ENCODE peak calls at places on chromosomes 12 and 14, in seven cellular contexts. One of them, this sample, is unnamed.

GRCh38 chr14:100861188-100861936 is 35.4 kb downstream of the MEG3 start:
- DNase-seq in A549: no peak
- DNase-seq in heart left ventricle: peak; percentile 7
- DNase-seq in GM12878: no peak
- DNase-seq in spleen: peak; percentile 50
- DNase-seq in upper lobe of left lung: peak; percentile 48
- DNase-seq in Peyer's patch: no peak
- DNase-seq in this sample: no peak

GRCh38 chr14:68131907-68132306 is 312.3 kb downstream of the RAD51B start:
- DNase-seq in spleen: no peak
- DNase-seq in heart left ventricle: no peak
- DNase-seq in A549: no peak
- DNase-seq in GM12878: no peak
- DNase-seq in upper lobe of left lung: no peak
- DNase-seq in Peyer's patch: no peak
- DNase-seq in this sample: no peak

GRCh38 chr12:10365716-10366433 is 24.0 kb downstream of the KLRK1 start:
- DNase-seq in heart left ventricle: no peak
- DNase-seq in upper lobe of left lung: no peak
- DNase-seq in Peyer's patch: no peak
- DNase-seq in spleen: no peak
- DNase-seq in GM12878: no peak
- DNase-seq in A549: no peak
- DNase-seq in this sample: no peak

GRCh38 chr14:49314756-49315155 is 271.4 kb downstream of the RPS29 start:
- DNase-seq in spleen: no peak
- DNase-seq in upper lobe of left lung: no peak
- DNase-seq in A549: no peak
- DNase-seq in Peyer's patch: no peak
- DNase-seq in GM12878: no peak
- DNase-seq in heart left ventricle: no peak
- DNase-seq in this sample: no peak

GRCh38 chr12:111048991-111049390 is 128.6 kb upstream of the MYL2 start:
- DNase-seq in A549: no peak
- DNase-seq in spleen: no peak
- DNase-seq in Peyer's patch: no peak
- DNase-seq in upper lobe of left lung: no peak
- DNase-seq in heart left ventricle: no peak
- DNase-seq in GM12878: no peak
- DNase-seq in this sample: no peak

GRCh38 chr14:103527408-103528157 is 1.4 kb upstream of the TRMT61A start:
- DNase-seq in A549: no peak
- DNase-seq in heart left ventricle: no peak
- DNase-seq in GM12878: peak; percentile 67
- DNase-seq in upper lobe of left lung: peak; percentile 42
- DNase-seq in spleen: no peak
- DNase-seq in Peyer's patch: peak; percentile 69
- DNase-seq in this sample: no peak

GRCh38 chr12:29187756-29188155 is 38.7 kb downstream of the FAR2 start:
- DNase-seq in A549: no peak
- DNase-seq in Peyer's patch: no peak
- DNase-seq in GM12878: no peak
- DNase-seq in heart left ventricle: no peak
- DNase-seq in upper lobe of left lung: no peak
- DNase-seq in spleen: no peak
- DNase-seq in this sample: no peak

GRCh38 chr12:115035536-115036107 is 351.6 kb upstream of the TBX3 start:
- DNase-seq in spleen: no peak
- DNase-seq in heart left ventricle: no peak
- DNase-seq in upper lobe of left lung: no peak
- DNase-seq in A549: no peak
- DNase-seq in GM12878: no peak
- DNase-seq in Peyer's patch: no peak
- DNase-seq in this sample: no peak

GRCh38 chr14:34649344-34649743 is 19.4 kb upstream of the SNX6 start:
- DNase-seq in Peyer's patch: no peak
- DNase-seq in upper lobe of left lung: no peak
- DNase-seq in spleen: no peak
- DNase-seq in A549: peak; percentile 25
- DNase-seq in GM12878: no peak
- DNase-seq in heart left ventricle: no peak
- DNase-seq in this sample: no peak

GRCh38 chr12:48997719-48998496 is 1.3 kb downstream of the DDN start:
- DNase-seq in Peyer's patch: peak; percentile 66
- DNase-seq in upper lobe of left lung: peak; percentile 91
- DNase-seq in heart left ventricle: peak; percentile 31
- DNase-seq in A549: peak; percentile 55
- DNase-seq in GM12878: no peak
- DNase-seq in spleen: peak; percentile 84
- DNase-seq in this sample: no peak

GRCh38 chr14:89141862-89142261 is 275.2 kb downstream of the FOXN3 start:
- DNase-seq in GM12878: no peak
- DNase-seq in Peyer's patch: no peak
- DNase-seq in spleen: no peak
- DNase-seq in upper lobe of left lung: no peak
- DNase-seq in heart left ventricle: no peak
- DNase-seq in A549: no peak
- DNase-seq in this sample: no peak

GRCh38 chr14:55221186-55221585 is 29.8 kb upstream of the DLGAP5 start:
- DNase-seq in spleen: no peak
- DNase-seq in upper lobe of left lung: no peak
- DNase-seq in heart left ventricle: no peak
- DNase-seq in Peyer's patch: no peak
- DNase-seq in A549: no peak
- DNase-seq in GM12878: no peak
- DNase-seq in this sample: no peak

GRCh38 chr12:90043264-90043663 is 334.6 kb upstream of the ATP2B1 start:
- DNase-seq in upper lobe of left lung: no peak
- DNase-seq in spleen: no peak
- DNase-seq in A549: no peak
- DNase-seq in Peyer's patch: no peak
- DNase-seq in GM12878: no peak
- DNase-seq in heart left ventricle: no peak
- DNase-seq in this sample: no peak

GRCh38 chr12:124736115-124737039 is 127.3 kb downstream of the SCARB1 start:
- DNase-seq in upper lobe of left lung: no peak
- DNase-seq in GM12878: no peak
- DNase-seq in heart left ventricle: no peak
- DNase-seq in Peyer's patch: no peak
- DNase-seq in spleen: no peak
- DNase-seq in A549: no peak
- DNase-seq in this sample: no peak

GRCh38 chr12:132154941-132155770 is 10.9 kb downstream of the NOC4L start:
- DNase-seq in A549: peak; percentile 36
- DNase-seq in heart left ventricle: no peak
- DNase-seq in spleen: peak; percentile 76
- DNase-seq in upper lobe of left lung: peak; percentile 77
- DNase-seq in Peyer's patch: no peak
- DNase-seq in GM12878: no peak
- DNase-seq in this sample: no peak

GRCh38 chr12:646303-647038 is 16.8 kb downstream of the NINJ2 start:
- DNase-seq in GM12878: no peak
- DNase-seq in upper lobe of left lung: no peak
- DNase-seq in heart left ventricle: peak; percentile 85
- DNase-seq in A549: peak; percentile 58
- DNase-seq in Peyer's patch: no peak
- DNase-seq in spleen: no peak
- DNase-seq in this sample: peak; percentile 93

GRCh38 chr14:60622920-60623263 is 26.4 kb downstream of the SIX1 start:
- DNase-seq in A549: no peak
- DNase-seq in Peyer's patch: no peak
- DNase-seq in upper lobe of left lung: no peak
- DNase-seq in GM12878: no peak
- DNase-seq in spleen: no peak
- DNase-seq in heart left ventricle: no peak
- DNase-seq in this sample: no peak

GRCh38 chr12:94849411-94849976 is 154.0 kb downstream of the NDUFA12 start:
- DNase-seq in A549: no peak
- DNase-seq in heart left ventricle: no peak
- DNase-seq in upper lobe of left lung: no peak
- DNase-seq in Peyer's patch: no peak
- DNase-seq in GM12878: no peak
- DNase-seq in spleen: no peak
- DNase-seq in this sample: no peak

GRCh38 chr12:26124491-26125450 is at the start of gene BHLHE41:
- DNase-seq in heart left ventricle: peak; percentile 78
- DNase-seq in upper lobe of left lung: peak; percentile 93
- DNase-seq in spleen: peak; percentile 91
- DNase-seq in Peyer's patch: peak; percentile 85
- DNase-seq in GM12878: no peak
- DNase-seq in A549: no peak
- DNase-seq in this sample: peak; percentile 61

GRCh38 chr12:26121841-26122680 is 2.8 kb downstream of the BHLHE41 start:
- DNase-seq in spleen: peak; percentile 88
- DNase-seq in heart left ventricle: peak; percentile 51
- DNase-seq in Peyer's patch: peak; percentile 44
- DNase-seq in GM12878: no peak
- DNase-seq in upper lobe of left lung: peak; percentile 92
- DNase-seq in A549: no peak
- DNase-seq in this sample: peak; percentile 41

GRCh38 chr12:26123482-26123980 is 1.3 kb downstream of the BHLHE41 start:
- DNase-seq in GM12878: no peak
- DNase-seq in heart left ventricle: no peak
- DNase-seq in spleen: no peak
- DNase-seq in Peyer's patch: no peak
- DNase-seq in A549: no peak
- DNase-seq in upper lobe of left lung: no peak
- DNase-seq in this sample: no peak

GRCh38 chr12:26121323-26121740 is 3.5 kb downstream of the BHLHE41 start:
- DNase-seq in heart left ventricle: no peak
- DNase-seq in upper lobe of left lung: no peak
- DNase-seq in spleen: no peak
- DNase-seq in A549: no peak
- DNase-seq in GM12878: no peak
- DNase-seq in Peyer's patch: no peak
- DNase-seq in this sample: no peak

GRCh38 chr12:26122681-26123481 is 2.0 kb downstream of the BHLHE41 start:
- DNase-seq in upper lobe of left lung: peak; percentile 91
- DNase-seq in GM12878: no peak
- DNase-seq in A549: peak; percentile 70
- DNase-seq in spleen: peak; percentile 86
- DNase-seq in heart left ventricle: peak; percentile 56
- DNase-seq in Peyer's patch: peak; percentile 77
- DNase-seq in this sample: peak; percentile 51
- TF ChIP-seq POLR2A in upper lobe of left lung: no peak
- TF ChIP-seq POLR2A in GM12878: no peak
- TF ChIP-seq POLR2A in A549: no peak
- TF ChIP-seq POLR2A in spleen: peak; percentile 26
- TF ChIP-seq POLR2A in heart left ventricle: no peak
- TF ChIP-seq POLR2A in Peyer's patch: no peak
- TF ChIP-seq POLR2A in this sample: no peak

GRCh38 chr12:51591020-51591901 is at the start of gene SCN8A:
- DNase-seq in Peyer's patch: peak; percentile 32
- DNase-seq in A549: peak; percentile 61
- DNase-seq in GM12878: no peak
- DNase-seq in spleen: peak; percentile 77
- DNase-seq in upper lobe of left lung: peak; percentile 90
- DNase-seq in heart left ventricle: no peak
- DNase-seq in this sample: peak; percentile 51
- H3K4me3 ChIP-seq in Peyer's patch: peak within 1 kb of the TSS; percentile 48
- H3K4me3 ChIP-seq in A549: peak within 1 kb of the TSS; percentile 70
- H3K4me3 ChIP-seq in GM12878: peak within 1 kb of the TSS; percentile 60
- H3K4me3 ChIP-seq in spleen: peak within 1 kb of the TSS; percentile 68
- H3K4me3 ChIP-seq in upper lobe of left lung: peak within 1 kb of the TSS; percentile 58
- H3K4me3 ChIP-seq in heart left ventricle: peak within 1 kb of the TSS; percentile 51
- H3K4me3 ChIP-seq in this sample: peak within 1 kb of the TSS; percentile 56

GRCh38 chr12:34406228-34406995 is 384.1 kb downstream of the ALG10 start:
- DNase-seq in upper lobe of left lung: peak; percentile 17
- DNase-seq in heart left ventricle: peak; percentile 10
- DNase-seq in spleen: peak; percentile 54
- DNase-seq in Peyer's patch: no peak
- DNase-seq in GM12878: no peak
- DNase-seq in A549: no peak
- DNase-seq in this sample: peak; percentile 21

GRCh38 chr12:34404377-34405285 is 382.3 kb downstream of the ALG10 start:
- DNase-seq in upper lobe of left lung: peak; percentile 5
- DNase-seq in Peyer's patch: peak; percentile 9
- DNase-seq in A549: no peak
- DNase-seq in heart left ventricle: peak; percentile 7
- DNase-seq in spleen: peak; percentile 43
- DNase-seq in GM12878: no peak
- DNase-seq in this sample: peak; percentile 41

GRCh38 chr12:34406996-34407300 is 384.7 kb downstream of the ALG10 start:
- DNase-seq in GM12878: no peak
- DNase-seq in upper lobe of left lung: peak; percentile 12
- DNase-seq in heart left ventricle: peak; percentile 1
- DNase-seq in spleen: no peak
- DNase-seq in Peyer's patch: peak; percentile 3
- DNase-seq in A549: no peak
- DNase-seq in this sample: peak; percentile 7

GRCh38 chr12:34403706-34404376 is 381.5 kb downstream of the ALG10 start:
- DNase-seq in upper lobe of left lung: peak; percentile 36
- DNase-seq in heart left ventricle: peak; percentile 21
- DNase-seq in Peyer's patch: peak; percentile 3
- DNase-seq in A549: no peak
- DNase-seq in spleen: peak; percentile 51
- DNase-seq in GM12878: no peak
- DNase-seq in this sample: peak; percentile 24

DNA sequence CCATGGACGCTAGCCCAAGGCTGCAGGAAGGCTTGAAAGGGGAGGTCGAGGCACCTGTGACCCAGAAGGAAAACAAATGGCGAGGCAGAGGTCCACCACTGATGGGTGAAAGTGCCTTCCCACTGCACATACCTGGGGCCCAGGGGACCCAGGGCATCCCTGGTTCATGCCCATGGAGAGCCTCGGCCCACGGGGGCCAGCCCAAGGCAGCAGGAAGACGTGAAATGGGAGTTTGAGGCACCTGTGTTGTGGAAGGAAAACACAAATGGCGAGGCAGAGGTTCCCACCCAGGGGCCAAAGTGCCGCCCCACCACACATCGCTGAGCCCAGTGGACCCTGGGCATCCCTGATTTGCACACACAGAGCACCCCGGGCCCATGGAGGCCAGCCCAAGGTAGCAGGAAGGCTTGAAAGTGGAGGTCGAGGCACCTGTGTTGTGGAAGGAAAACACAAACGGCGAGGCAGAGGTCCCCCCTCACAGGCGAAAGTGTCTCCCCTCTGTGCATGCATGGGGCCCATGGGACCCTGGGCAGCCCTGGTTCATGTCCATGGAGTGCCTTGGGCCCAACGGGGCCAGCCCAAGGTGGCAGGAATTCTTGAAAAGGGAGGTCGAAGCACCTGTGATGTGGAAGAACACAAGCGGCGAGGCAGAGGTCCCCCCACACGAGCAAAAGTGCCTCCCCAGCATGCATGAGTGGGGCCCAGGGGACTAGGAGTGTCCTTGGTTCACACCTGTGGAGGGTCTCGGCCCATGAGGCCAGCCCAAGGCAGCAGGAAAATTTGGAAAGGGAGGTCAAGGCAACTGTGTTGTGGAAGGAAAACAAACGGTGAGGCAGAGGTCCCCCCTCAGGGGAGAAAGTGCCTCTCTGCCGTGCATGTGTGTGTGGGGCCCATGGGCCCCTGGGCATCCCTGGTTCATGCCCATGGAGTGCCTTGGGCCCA is 383.3 kb downstream of the ALG10 start:
- DNase-seq in A549: no peak
- DNase-seq in spleen: peak; percentile 54
- DNase-seq in Peyer's patch: peak; percentile 5
- DNase-seq in heart left ventricle: peak; percentile 17
- DNase-seq in upper lobe of left lung: peak; percentile 67
- DNase-seq in GM12878: no peak
- DNase-seq in this sample: peak; percentile 7
- H3K9me3 ChIP-seq in A549: peaks cover 12% of the 10 kb centered on the region
- H3K9me3 ChIP-seq in spleen: peaks cover 100% of the 10 kb centered on the region
- H3K9me3 ChIP-seq in Peyer's patch: peaks cover 31% of the 10 kb centered on the region
- H3K9me3 ChIP-seq in heart left ventricle: peaks cover 53% of the 10 kb centered on the region
- H3K9me3 ChIP-seq in upper lobe of left lung: peaks cover 12% of the 10 kb centered on the region
- H3K9me3 ChIP-seq in GM12878: no peaks in the 10 kb centered on the region
- H3K9me3 ChIP-seq in this sample: no peaks in the 10 kb centered on the region

GRCh38 chr14:21525995-21526671 is at the start of gene SALL2:
- DNase-seq in upper lobe of left lung: peak; percentile 88
- DNase-seq in Peyer's patch: peak; percentile 59
- DNase-seq in A549: peak; percentile 31
- DNase-seq in spleen: peak; percentile 84
- DNase-seq in heart left ventricle: peak; percentile 73
- DNase-seq in GM12878: peak; percentile 21
- DNase-seq in this sample: peak; percentile 57
- TF ChIP-seq POLR2A in upper lobe of left lung: no peak
- TF ChIP-seq POLR2A in Peyer's patch: no peak
- TF ChIP-seq POLR2A in A549: peak; percentile 8
- TF ChIP-seq POLR2A in spleen: no peak
- TF ChIP-seq POLR2A in heart left ventricle: no peak
- TF ChIP-seq POLR2A in GM12878: peak; percentile 53
- TF ChIP-seq POLR2A in this sample: no peak

This sample was measured in right lobe of liver.